ENCODE peak calls at places on chromosome 21, in nine cellular contexts. C is right cardiac atrium, B is neural progenitor cell, F is endodermal cell, O is stomach, X is uterus, I is tibial nerve, T is heart right ventricle, K is SJSA1. A is an unnamed sample. For H3K4me1 and H3K27me3, the result is how much of the 10 kb centered on the place peaks cover.

GRCh38 chr21:25557170-25557569 is 50.1 kb downstream of the MRPL39 start:
- DNase-seq in T (no peak), X (no peak), I (no peak), C (no peak), O (no peak), B (no peak), K (no peak), F (no peak), A (no peak)

GRCh38 chr21:27759091-27759659 is 792.3 kb upstream of the ADAMTS5 start:
- DNase-seq in C (peak), X (no peak), K (no peak), T (peak), B (peak), I (no peak), O (no peak), F (peak), A (peak)

GRCh38 chr21:20451051-20451450 is 547.2 kb upstream of the NCAM2 start:
- DNase-seq in T (no peak), I (no peak), B (no peak), K (no peak), O (no peak), F (no peak), X (no peak), C (no peak), A (no peak)

GRCh38 chr21:38244407-38244787 is 12.4 kb upstream of the KCNJ15 start:
- DNase-seq in B (no peak), K (no peak), I (no peak), C (no peak), T (no peak), F (no peak), O (no peak), X (no peak), A (no peak)

GRCh38 chr21:46325073-46325912 is 1.3 kb downstream of the PCNT start:
- DNase-seq in X (peak), C (peak), O (peak), T (peak), K (peak), I (no peak), F (peak), B (peak), A (no peak)

GRCh38 chr21:46477765-46478164 is 19.1 kb downstream of the DIP2A start:
- DNase-seq in T (no peak), X (no peak), F (no peak), I (no peak), C (no peak), O (no peak), K (no peak), B (no peak), A (no peak)

GRCh38 chr21:26112127-26112742 is 58.3 kb downstream of the APP start:
- DNase-seq in X (no peak), C (no peak), T (no peak), B (no peak), O (no peak), F (no peak), I (no peak), K (no peak), A (no peak)

GRCh38 chr21:26845750-26846035 is 484 bp upstream of the ADAMTS1 start:
- DNase-seq in C (no peak), K (no peak), O (no peak), I (peak), F (no peak), X (no peak), T (no peak), B (no peak), A (no peak)

GRCh38 chr21:38434913-38435533 is 63.3 kb downstream of the ERG start:
- DNase-seq in I (no peak), F (no peak), T (no peak), C (no peak), O (no peak), K (no peak), X (no peak), B (no peak), A (no peak)

GRCh38 chr21:16304189-16304588 is 574.4 kb downstream of the USP25 start:
- DNase-seq in K (no peak), B (no peak), O (no peak), T (no peak), X (no peak), C (no peak), I (no peak), F (no peak), A (no peak)
- H3K4me3 ChIP-seq in K (no peak), B (no peak), O (no peak), T (no peak), X (no peak), C (no peak), I (no peak), F (no peak), A (no peak)

GRCh38 chr21:35147439-35147838 is 98.3 kb upstream of the RUNX1 start:
- DNase-seq in B (no peak), T (no peak), O (no peak), F (no peak), C (no peak), X (no peak), K (no peak), I (no peak), A (no peak)

GRCh38 chr21:35149698-35150097 is 100.6 kb upstream of the RUNX1 start:
- DNase-seq in B (no peak), C (no peak), T (no peak), K (no peak), X (no peak), F (no peak), I (no peak), O (no peak), A (no peak)

GRCh38 chr21:35154788-35155187 is 105.7 kb upstream of the RUNX1 start:
- DNase-seq in F (no peak), K (no peak), I (no peak), C (no peak), T (no peak), B (no peak), O (no peak), X (no peak), A (no peak)

GRCh38 chr21:35153671-35154070 is 104.6 kb upstream of the RUNX1 start:
- DNase-seq in X (no peak), C (no peak), B (no peak), K (no peak), I (no peak), F (no peak), T (no peak), O (no peak), A (no peak)

DNA sequence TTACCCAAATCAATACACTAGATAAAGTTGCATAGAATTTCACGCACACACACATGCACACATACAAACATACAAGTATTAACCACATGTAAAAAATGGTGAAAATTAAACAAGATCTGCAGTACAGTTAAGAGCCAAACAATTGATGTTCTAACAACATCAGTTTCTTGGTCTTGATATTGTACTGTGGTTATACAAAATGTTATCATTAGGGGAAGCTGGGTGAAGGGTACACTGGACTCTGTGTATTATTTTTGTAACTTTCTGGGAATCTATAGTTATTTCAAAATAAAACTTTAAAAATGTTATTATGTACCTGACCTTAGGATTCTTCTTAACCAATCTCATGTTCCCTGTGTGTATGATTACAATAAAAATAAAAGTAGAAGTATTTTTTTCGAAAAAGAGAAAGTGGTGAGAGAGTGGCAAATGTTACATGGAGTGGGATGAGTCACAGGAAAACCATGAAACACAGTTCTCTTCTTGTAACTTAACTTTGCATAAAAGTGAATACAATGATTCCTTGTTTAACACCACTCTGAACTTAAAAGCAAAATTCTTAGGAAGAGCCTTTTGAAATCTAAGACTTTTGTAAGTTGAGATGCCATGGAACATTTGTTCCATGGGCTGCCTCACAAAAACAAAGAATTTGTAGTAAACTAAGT is 101.6 kb upstream of the RUNX1 start:
- DNase-seq in T (no peak), C (no peak), B (no peak), O (no peak), X (no peak), F (no peak), I (no peak), K (no peak), A (no peak)
- H3K4me1 ChIP-seq in T (under half), C (under half), B (under half), O (under half), X (under half), F (under half), I (under half), K (under half), A (under half)

GRCh38 chr21:36695283-36695634 is 3.7 kb upstream of the SIM2 start:
- DNase-seq in T (no peak), K (no peak), C (no peak), F (no peak), X (no peak), I (no peak), O (no peak), B (peak), A (no peak)
- H3K27me3 ChIP-seq in T (half or more), K (half or more), C (under half), F (half or more), X (under half), I (half or more), O (half or more), B (half or more), A (half or more)

GRCh38 chr21:35026617-35027557 is 22.2 kb downstream of the RUNX1 start:
- DNase-seq in O (peak), B (peak), F (peak), I (peak), X (no peak), K (no peak), T (peak), C (peak), A (no peak)
- H3K4me3 ChIP-seq in O (peak), B (peak), F (no peak), I (no peak), X (no peak), K (no peak), T (peak), C (no peak), A (peak)

GRCh38 chr21:35585878-35586277 is 474.4 kb downstream of the SETD4 start:
- DNase-seq in X (no peak), B (no peak), I (no peak), F (no peak), T (no peak), C (no peak), K (no peak), O (no peak), A (no peak)
- H3K4me1 ChIP-seq in X (under half), B (under half), I (under half), F (under half), T (under half), C (under half), K (under half), O (under half), A (under half)

DNA sequence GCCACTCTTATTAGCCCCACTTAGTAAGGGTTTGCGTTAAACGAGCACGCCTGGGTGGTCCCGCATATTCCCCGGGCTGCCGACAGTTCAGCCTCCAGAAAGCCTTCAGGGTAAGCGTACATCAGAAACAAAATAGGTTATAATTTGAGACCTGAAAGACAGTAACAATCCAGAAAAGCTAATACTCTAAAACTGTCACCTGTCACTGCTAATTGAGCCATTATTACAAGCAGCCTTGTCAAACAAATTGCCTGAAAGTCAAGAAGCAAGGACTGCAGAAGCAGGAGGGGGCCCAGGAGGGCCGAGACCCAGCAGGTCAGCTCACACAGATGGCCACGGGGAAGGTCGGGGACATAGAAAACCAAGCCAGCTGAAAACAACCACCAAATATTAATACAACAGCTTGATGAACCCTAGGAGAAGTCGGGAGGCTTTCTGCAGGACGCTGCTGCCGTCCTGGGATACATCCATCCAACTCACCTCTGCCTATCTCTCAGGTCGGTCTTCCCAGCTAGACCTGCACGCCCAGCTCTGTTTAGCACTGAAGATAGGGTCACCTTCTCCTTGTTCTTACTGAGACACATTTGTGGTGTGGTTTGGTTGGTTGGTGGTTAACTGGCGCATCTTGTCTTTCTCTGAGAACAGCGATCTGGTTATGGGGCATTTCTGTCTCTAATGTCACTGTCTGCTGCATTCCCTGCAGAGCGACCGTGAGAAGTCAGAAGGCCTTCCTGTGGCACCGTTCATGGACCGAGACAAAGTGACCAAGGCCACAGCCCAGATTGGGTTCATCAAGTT is 110.8 kb downstream of the WDR4 start:
- DNase-seq in I (no peak), F (no peak), X (no peak), O (no peak), K (no peak), C (no peak), T (no peak), B (no peak), A (no peak)
- H3K27me3 ChIP-seq in I (under half), F (under half), X (under half), O (under half), K (under half), C (under half), T (under half), B (under half), A (under half)

DNA sequence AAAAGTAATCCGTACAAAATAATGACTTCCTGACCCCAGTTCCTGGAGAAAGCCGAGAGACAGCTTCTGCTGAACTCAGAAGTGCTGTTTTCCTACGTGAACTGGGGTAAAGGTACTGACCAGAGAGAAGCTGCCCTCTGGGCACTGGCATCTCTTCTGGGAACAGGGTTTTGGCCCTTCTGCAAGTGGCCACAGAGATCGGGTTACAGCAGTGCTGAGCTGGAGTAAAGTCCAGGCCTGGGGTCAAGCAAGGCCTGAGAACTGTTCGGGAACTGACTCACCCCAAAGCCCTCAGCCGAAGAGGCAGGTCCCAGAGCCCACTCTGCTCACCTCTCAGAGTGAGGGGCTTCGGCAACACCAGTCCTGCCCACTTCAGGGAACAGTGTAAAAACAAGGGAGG is 177.2 kb upstream of the RUNX1 start:
- DNase-seq in T (no peak), X (no peak), I (no peak), K (no peak), B (peak), F (peak), C (peak), O (peak), A (no peak)
- H3K4me3 ChIP-seq in T (no peak), X (no peak), I (no peak), K (no peak), B (no peak), F (no peak), C (no peak), O (no peak), A (no peak)

DNA sequence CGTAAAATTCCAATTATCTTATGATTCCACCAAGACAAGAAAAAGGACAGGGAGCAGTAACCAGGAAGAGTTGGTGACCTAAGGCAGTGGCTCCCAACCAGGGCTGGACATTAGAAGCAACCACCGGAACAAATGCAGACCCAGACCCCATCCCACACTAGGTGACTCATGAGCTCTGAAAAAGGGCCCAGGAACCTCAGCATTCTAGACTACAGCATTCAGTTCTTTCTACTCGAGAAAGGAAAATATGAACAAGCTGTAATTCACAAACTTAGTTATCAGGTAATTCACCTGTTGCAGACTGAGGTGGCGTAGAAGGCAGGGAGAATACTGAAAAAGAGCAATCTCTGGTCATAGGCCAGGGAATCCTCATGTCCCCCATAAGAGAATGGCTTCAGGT is 138.4 kb upstream of the KRTAP19-8 start:
- DNase-seq in T (no peak), X (no peak), O (no peak), C (no peak), K (no peak), I (no peak), B (no peak), F (no peak), A (no peak)
- H3K4me1 ChIP-seq in T (under half), X (under half), O (under half), C (under half), K (under half), I (under half), B (under half), F (under half), A (under half)

DNA sequence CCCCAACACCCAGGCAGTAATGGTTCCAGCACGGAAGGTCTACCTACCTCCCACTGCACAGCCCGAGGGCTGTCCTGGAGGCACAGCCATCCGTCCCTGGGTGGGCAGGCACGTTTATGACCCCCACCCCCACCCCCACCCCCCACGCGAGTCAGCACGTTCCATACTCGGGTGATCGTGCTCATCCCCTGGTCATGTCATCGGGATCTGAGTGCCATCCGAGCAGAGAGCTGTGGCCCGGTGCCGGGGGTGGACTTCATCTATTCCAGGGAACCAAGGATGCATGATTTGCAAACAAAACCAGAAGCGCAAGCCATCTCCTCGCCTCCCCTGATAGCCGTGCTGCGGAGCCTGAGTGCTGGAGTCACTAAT is 1.1 kb downstream of the TSPEAR start:
- DNase-seq in C (no peak), O (no peak), K (peak), B (peak), X (no peak), T (no peak), I (no peak), F (peak), A (no peak)
- H3K27me3 ChIP-seq in C (under half), O (half or more), K (half or more), B (half or more), X (under half), T (half or more), I (half or more), F (half or more), A (under half)

A was measured in iPS DF 6.9.